ENCODE peak calls at places on chromosomes 16 and 17, in six cellular contexts. N is naive thymus-derived CD8-positive, alpha-beta T cell; B is thyroid gland; T is HFFc6; Y is tibial nerve; I is activated CD8-positive, alpha-beta T cell treated with anti-CD3 and anti-CD28 coated beads for 36 hours. H is an unnamed sample.
A peak's percentile ranks its signal among the peaks of the same experiment; 100 is the strongest.

GRCh38 chr16:26195225-26195624 is 503.5 kb downstream of the HS3ST4 start:
- DNase-seq in N (no peak), B (peak; percentile 26), T (no peak), Y (no peak), I (peak; percentile 3), H (no peak)

GRCh38 chr17:60269417-60269816 is 119.6 kb downstream of the CA4 start:
- DNase-seq in N (no peak), B (no peak), T (no peak), Y (no peak), I (no peak), H (no peak)

GRCh38 chr16:9598731-9599083 is 507.3 kb downstream of the HAPSTR1 start:
- DNase-seq in N (no peak), B (no peak), T (no peak), Y (no peak), I (no peak), H (no peak)

GRCh38 chr17:64226132-64226531 is 36.9 kb downstream of the TEX2 start:
- DNase-seq in N (no peak), B (no peak), T (no peak), Y (no peak), I (no peak), H (no peak)

GRCh38 chr17:57834146-57834741 is 15.6 kb downstream of the MRPS23 start:
- DNase-seq in N (no peak), B (peak; percentile 92), T (peak; percentile 23), Y (no peak), I (peak; percentile 28), H (peak; percentile 68)

GRCh38 chr17:42744283-42744805 is 496 bp downstream of the EZH1 start:
- DNase-seq in N (peak; percentile 51), B (peak; percentile 86), T (peak; percentile 41), Y (peak; percentile 69), I (peak; percentile 83), H (peak; percentile 83)

GRCh38 chr17:72702998-72703397 is 389.5 kb downstream of the SLC39A11 start:
- DNase-seq in N (no peak), B (no peak), T (no peak), Y (no peak), I (no peak), H (no peak)

GRCh38 chr16:51152691-51153261 is 1.7 kb upstream of the SALL1 start:
- DNase-seq in N (no peak), B (peak; percentile 45), T (peak; percentile 54), Y (no peak), I (no peak), H (no peak)

GRCh38 chr17:59830846-59831486 is 61.8 kb downstream of the TUBD1 start:
- DNase-seq in N (no peak), B (no peak), T (no peak), Y (no peak), I (peak; percentile 28), H (no peak)

GRCh38 chr17:81322271-81323082 is 27.4 kb upstream of the SLC38A10 start:
- DNase-seq in N (no peak), B (peak; percentile 27), T (no peak), Y (no peak), I (peak; percentile 71), H (no peak)